ENCODE peak calls at places on chromosomes 4 and X, in four cellular contexts. One of them, this sample, is unnamed.

GRCh38 chrX:73831500-73831899 is 268.5 kb downstream of the CHIC1 start:
- DNase-seq in nucleus accumbens: no peak
- DNase-seq in ACHN: no peak
- DNase-seq in type B pancreatic cell: no peak
- DNase-seq in this sample: no peak

GRCh38 chrX:67614006-67614405 is 70.2 kb downstream of the AR start:
- DNase-seq in nucleus accumbens: no peak
- DNase-seq in ACHN: no peak
- DNase-seq in type B pancreatic cell: no peak
- DNase-seq in this sample: no peak

GRCh38 chr4:24704152-24704551 is 91.2 kb upstream of the SOD3 start:
- DNase-seq in nucleus accumbens: no peak
- DNase-seq in ACHN: no peak
- DNase-seq in type B pancreatic cell: no peak
- DNase-seq in this sample: no peak

GRCh38 chr4:186932631-186933150 is 209.0 kb upstream of the FAT1 start:
- DNase-seq in nucleus accumbens: no peak
- DNase-seq in ACHN: no peak
- DNase-seq in type B pancreatic cell: no peak
- DNase-seq in this sample: no peak

GRCh38 chrX:15447985-15448639 is 45.0 kb downstream of the PIR start:
- DNase-seq in nucleus accumbens: no peak
- DNase-seq in ACHN: no peak
- DNase-seq in type B pancreatic cell: no peak
- DNase-seq in this sample: no peak

GRCh38 chr4:5730436-5730835 is 19.4 kb downstream of the EVC start:
- DNase-seq in nucleus accumbens: no peak
- DNase-seq in ACHN: no peak
- DNase-seq in type B pancreatic cell: no peak
- DNase-seq in this sample: no peak

GRCh38 chr4:125101706-125102105 is 213.0 kb upstream of the FAT4 start:
- DNase-seq in nucleus accumbens: no peak
- DNase-seq in ACHN: no peak
- DNase-seq in type B pancreatic cell: no peak
- DNase-seq in this sample: no peak

GRCh38 chrX:132409780-132410556 is 78.9 kb downstream of the MBNL3 start:
- DNase-seq in nucleus accumbens: no peak
- DNase-seq in ACHN: no peak
- DNase-seq in type B pancreatic cell: no peak
- DNase-seq in this sample: no peak